ENCODE peak calls at places on chromosomes 12 and 14, in four cellular contexts. D is left lung, J is upper lobe of right lung, W is cardiac fibroblast. F is an unnamed sample.
A peak's percentile ranks its signal among the peaks of the same experiment; 100 is the strongest.

GRCh38 chr12:111318450-111318849 is 50.4 kb downstream of the PHETA1 start:
- DNase-seq in J (no peak), W (no peak), D (no peak), F (no peak)

GRCh38 chr12:130504836-130505175 is 167.1 kb downstream of the PIWIL1 start:
- DNase-seq in D (no peak), J (no peak), W (no peak), F (no peak)

GRCh38 chr12:25056486-25057130 is 107.7 kb upstream of the BCAT1 start:
- DNase-seq in W (no peak), J (no peak), D (no peak), F (no peak)

GRCh38 chr12:5043589-5044419 is at the start of gene KCNA5:
- DNase-seq in D (no peak), W (no peak), J (no peak), F (no peak)

GRCh38 chr14:20327005-20327869 is 5.8 kb downstream of the CCNB1IP1 start:
- DNase-seq in D (no peak), J (no peak), W (peak; percentile 80), F (peak; percentile 68)

GRCh38 chr12:6224550-6224949 is 24.4 kb downstream of the CD9 start:
- DNase-seq in D (no peak), J (no peak), W (peak; percentile 38), F (no peak)

GRCh38 chr12:108483213-108483920 is 31.7 kb upstream of the FICD start:
- DNase-seq in J (no peak), D (no peak), W (no peak), F (no peak)

GRCh38 chr12:6960291-6961277 is 9.4 kb downstream of the PTPN6 start:
- DNase-seq in D (no peak), J (peak; percentile 65), W (peak; percentile 46), F (peak; percentile 32)

GRCh38 chr12:62260733-62261683 is 804 bp downstream of the USP15 start:
- DNase-seq in W (peak; percentile 52), D (peak; percentile 49), J (no peak), F (peak; percentile 30)

GRCh38 chr12:131636266-131636665 is 74.6 kb upstream of the SFSWAP start:
- DNase-seq in W (no peak), D (no peak), J (no peak), F (no peak)

GRCh38 chr12:74489543-74489942 is 48.1 kb upstream of the ATXN7L3B start:
- DNase-seq in J (no peak), D (no peak), W (no peak), F (no peak)

GRCh38 chr14:59600211-59600945 is 23.8 kb upstream of the CCDC175 start:
- DNase-seq in W (no peak), J (no peak), D (no peak), F (no peak)

GRCh38 chr14:95180966-95181733 is 23.8 kb upstream of the DICER1 start:
- DNase-seq in J (no peak), W (peak; percentile 33), D (no peak), F (no peak)

GRCh38 chr14:52129733-52130132 is 60.9 kb upstream of the NID2 start:
- DNase-seq in W (peak; percentile 42), J (no peak), D (no peak), F (no peak)

GRCh38 chr14:53044486-53044885 is 93.6 kb upstream of the FERMT2 start:
- DNase-seq in W (peak; percentile 58), J (no peak), D (no peak), F (peak; percentile 78)

GRCh38 chr12:96398422-96399080 is 1.7 kb downstream of the CDK17 start:
- DNase-seq in J (no peak), D (no peak), W (peak; percentile 32), F (no peak)

GRCh38 chr12:1457901-1458300 is 136.5 kb downstream of the FBXL14 start:
- DNase-seq in J (no peak), D (no peak), W (peak; percentile 61), F (peak; percentile 97)

GRCh38 chr12:275784-276183 is 13.1 kb upstream of the SLC6A13 start:
- DNase-seq in D (no peak), J (no peak), W (no peak), F (no peak)

GRCh38 chr12:15978431-15978950 is 67.4 kb downstream of the DERA start:
- DNase-seq in J (no peak), D (no peak), W (peak; percentile 74), F (peak; percentile 57)

GRCh38 chr14:21534576-21534975 is 8.4 kb upstream of the SALL2 start:
- DNase-seq in D (no peak), W (no peak), J (no peak), F (no peak)

GRCh38 chr12:16385779-16386646 is 38.6 kb downstream of the MGST1 start:
- DNase-seq in D (no peak), W (peak; percentile 87), J (no peak), F (peak; percentile 73)

GRCh38 chr14:67962215-67962644 is 142.7 kb downstream of the RAD51B start:
- DNase-seq in W (peak; percentile 75), D (no peak), J (no peak), F (no peak)

GRCh38 chr14:103141117-103141796 is 18.0 kb downstream of the TNFAIP2 start:
- DNase-seq in D (peak; percentile 46), W (peak; percentile 65), J (no peak), F (peak; percentile 42)

GRCh38 chr12:106040521-106040920 is 98.2 kb downstream of the NUAK1 start:
- DNase-seq in D (no peak), J (no peak), W (no peak), F (no peak)

GRCh38 chr14:104145826-104146642 is 7.6 kb downstream of the KIF26A start:
- DNase-seq in D (peak; percentile 22), J (peak; percentile 53), W (no peak), F (no peak)

GRCh38 chr14:44782775-44783238 is 178.9 kb downstream of the KLHL28 start:
- DNase-seq in W (peak; percentile 76), J (no peak), D (no peak), F (peak; percentile 56)

GRCh38 chr14:39988939-39989338 is 556.7 kb upstream of the FBXO33 start:
- DNase-seq in J (no peak), D (no peak), W (peak; percentile 32), F (no peak)

GRCh38 chr12:15180325-15180724 is 40.9 kb downstream of the RERG start:
- DNase-seq in D (no peak), W (no peak), J (no peak), F (no peak)

DNA sequence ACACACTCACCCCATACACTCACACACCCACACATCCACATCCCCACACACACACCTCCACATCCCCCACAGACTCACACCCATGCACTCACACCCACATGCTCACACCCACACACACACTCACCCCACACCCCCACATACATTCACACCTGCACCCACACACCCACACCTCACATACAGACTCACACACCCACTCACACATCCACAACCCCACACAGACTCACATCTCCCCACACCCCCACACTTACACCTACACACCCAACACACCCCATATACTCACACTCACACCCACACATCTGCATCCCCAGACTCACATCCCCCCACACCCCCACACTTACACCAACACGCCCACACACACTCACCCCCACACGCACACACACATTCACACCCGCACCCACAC is 171.8 kb downstream of the GLT1D1 start:
- DNase-seq in D (no peak), J (no peak), W (no peak), F (no peak)
- TF ChIP-seq CTCF in D (no peak), J (no peak), W (no peak), F (no peak)

GRCh38 chr14:50001999-50002925 is 109.4 kb downstream of the ARF6 start:
- DNase-seq in W (no peak), J (no peak), D (peak; percentile 49), F (no peak)

GRCh38 chr14:49999216-49999761 is 106.4 kb downstream of the ARF6 start:
- DNase-seq in D (peak; percentile 89), W (peak; percentile 73), J (peak; percentile 83), F (peak; percentile 84)

GRCh38 chr14:49999826-50000214 is 106.9 kb downstream of the ARF6 start:
- DNase-seq in J (no peak), D (no peak), W (no peak), F (no peak)

GRCh38 chr14:50001146-50001998 is 108.5 kb downstream of the ARF6 start:
- DNase-seq in J (peak; percentile 75), D (peak; percentile 57), W (peak; percentile 67), F (peak; percentile 97)

GRCh38 chr14:50000215-50001145 is 107.6 kb downstream of the ARF6 start:
- DNase-seq in W (peak; percentile 84), J (peak; percentile 81), D (peak; percentile 72), F (peak; percentile 94)
- H3K4me3 ChIP-seq in W (no peak overlapping the region), J (peak overlapping the region; percentile 24), D (peak overlapping the region; percentile 1), F (peak overlapping the region; percentile 39)

DNA sequence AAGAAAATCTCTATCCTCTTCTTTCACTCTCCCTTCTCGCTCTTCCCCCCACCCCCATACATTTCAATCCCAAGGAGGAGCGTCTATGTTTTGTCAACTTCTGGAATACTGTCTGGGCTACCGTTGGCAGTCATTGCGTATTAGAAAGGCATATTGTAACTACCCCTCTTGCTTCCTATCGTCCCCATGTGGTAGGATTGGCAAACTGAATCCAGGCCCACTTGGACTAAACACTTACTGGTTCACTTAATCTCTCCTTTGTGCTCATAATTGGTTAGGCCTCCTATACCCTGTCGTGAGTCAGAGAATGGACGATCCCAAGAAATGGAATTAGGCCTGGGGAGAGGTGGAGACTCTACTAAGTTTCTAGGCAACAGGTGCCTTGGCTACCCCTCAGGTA is 68.8 kb upstream of the SLC8A3 start:
- DNase-seq in D (no peak), W (no peak), J (no peak), F (no peak)
- TF ChIP-seq CTCF in D (no peak), W (no peak), J (peak; percentile 14), F (peak; percentile 10)

GRCh38 chr12:26658991-26659390 is 174.0 kb downstream of the ITPR2 start:
- DNase-seq in D (no peak), J (no peak), W (peak; percentile 70), F (peak; percentile 84)

GRCh38 chr12:26659930-26660329 is 173.1 kb downstream of the ITPR2 start:
- DNase-seq in D (no peak), W (no peak), J (no peak), F (no peak)

GRCh38 chr12:26651566-26652188 is 181.3 kb downstream of the ITPR2 start:
- DNase-seq in J (no peak), D (no peak), W (peak; percentile 80), F (peak; percentile 78)

GRCh38 chr12:26651036-26651435 is 182.0 kb downstream of the ITPR2 start:
- DNase-seq in J (no peak), D (no peak), W (no peak), F (no peak)

GRCh38 chr12:26654623-26655022 is 178.4 kb downstream of the ITPR2 start:
- DNase-seq in W (no peak), J (no peak), D (no peak), F (no peak)
- H3K4me3 ChIP-seq in W (no peak overlapping the region), J (no peak overlapping the region), D (no peak overlapping the region), F (no peak overlapping the region)

GRCh38 chr14:98924046-98924445 is 348.0 kb downstream of the BCL11B start:
- DNase-seq in D (no peak), W (no peak), J (no peak), F (no peak)
- TF ChIP-seq CTCF in D (no peak), W (no peak), J (no peak), F (no peak)

DNA sequence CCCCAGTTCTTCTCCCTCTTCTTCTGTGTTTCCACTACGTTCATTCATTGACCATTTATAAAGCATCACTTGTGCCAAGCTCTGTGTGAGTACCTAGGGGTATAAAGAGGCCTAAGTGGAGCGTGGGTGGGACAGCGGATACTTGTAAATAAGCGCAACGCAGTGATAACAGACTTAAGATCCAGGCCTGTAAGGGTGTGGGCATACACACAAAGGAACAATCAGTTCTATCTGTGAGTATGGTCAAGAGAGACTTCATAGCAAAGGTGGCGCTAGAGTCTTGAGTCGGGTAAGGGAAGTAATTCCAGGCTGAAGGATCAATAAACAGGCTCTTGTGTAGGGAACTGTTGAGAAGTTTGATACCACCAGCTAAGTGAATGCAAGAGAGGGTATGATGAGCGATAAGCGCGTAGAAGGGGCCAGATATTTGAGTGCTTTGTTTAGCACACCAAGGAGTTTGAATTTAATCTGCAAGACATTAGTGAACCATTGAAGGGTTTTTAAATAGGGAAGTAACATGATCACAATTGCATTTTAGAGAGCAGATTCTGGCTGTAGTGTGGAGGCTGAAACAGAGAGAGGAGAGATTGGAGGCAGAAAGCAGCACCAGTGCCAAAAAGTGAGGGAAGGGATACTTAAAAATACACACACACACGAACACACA is 1.0 kb upstream of the GXYLT1 start:
- DNase-seq in W (no peak), D (no peak), J (no peak), F (no peak)
- H3K4me3 ChIP-seq in W (no peak overlapping the region), D (peak overlapping the region; percentile 61), J (peak overlapping the region; percentile 66), F (no peak overlapping the region)